ENCODE peak calls at places on chromosomes 12 and 14, in five cellular contexts. H is HepG2, P is A549, T is K562, F is endothelial cell of umbilical vein. I is an unnamed sample.

GRCh38 chr14:73723799-73724621 is 9.8 kb upstream of the PNMA1 start:
- DNase-seq in T (peak), F (peak), P (peak), H (no peak), I (peak)

GRCh38 chr12:105775351-105775750 is 363.4 kb downstream of the NUAK1 start:
- DNase-seq in F (peak), H (no peak), P (no peak), T (no peak), I (no peak)

GRCh38 chr14:54766276-54767138 is 136.1 kb downstream of the GCH1 start:
- DNase-seq in P (no peak), H (no peak), F (peak), T (no peak), I (no peak)

GRCh38 chr14:32077081-32078029 is at the start of gene ARHGAP5:
- DNase-seq in F (peak), P (no peak), H (peak), T (no peak), I (peak)

GRCh38 chr12:12810507-12811143 is 2.5 kb upstream of the DDX47 start:
- DNase-seq in P (no peak), H (no peak), F (no peak), T (no peak), I (no peak)

GRCh38 chr12:24111591-24111990 is 162.1 kb upstream of the SOX5 start:
- DNase-seq in P (no peak), T (no peak), F (peak), H (no peak), I (no peak)

GRCh38 chr12:88298014-88298682 is 156.0 kb downstream of the TMTC3 start:
- DNase-seq in P (no peak), T (no peak), F (peak), H (no peak), I (no peak)

GRCh38 chr12:56957229-56958052 is at the start of gene RDH16:
- DNase-seq in T (peak), P (no peak), F (no peak), H (no peak), I (no peak)

GRCh38 chr12:76123301-76124212 is 39.1 kb upstream of the NAP1L1 start:
- DNase-seq in H (no peak), P (no peak), T (no peak), F (peak), I (no peak)

GRCh38 chr12:131287938-131288797 is 334.5 kb downstream of the ADGRD1 start:
- DNase-seq in H (no peak), P (no peak), F (no peak), T (no peak), I (no peak)

GRCh38 chr14:62885451-62885850 is 159.8 kb downstream of the KCNH5 start:
- DNase-seq in H (no peak), T (no peak), P (no peak), F (no peak), I (no peak)

GRCh38 chr12:31833541-31833840 is 104.7 kb upstream of the AMN1 start:
- DNase-seq in P (no peak), T (no peak), F (no peak), H (no peak), I (no peak)

GRCh38 chr12:47556219-47556618 is 149.6 kb downstream of the RPAP3 start:
- DNase-seq in P (no peak), F (no peak), H (no peak), T (no peak), I (no peak)

GRCh38 chr12:108516511-108517275 is 1.6 kb downstream of the FICD start:
- DNase-seq in F (peak), P (no peak), H (no peak), T (no peak), I (peak)

GRCh38 chr12:91562476-91562875 is 379.9 kb upstream of the DCN start:
- DNase-seq in F (no peak), T (no peak), H (no peak), P (no peak), I (no peak)

GRCh38 chr12:121135320-121135719 is 2.6 kb downstream of the P2RX7 start:
- DNase-seq in T (no peak), H (no peak), P (no peak), F (no peak), I (no peak)

GRCh38 chr12:121130866-121131373 is 1.8 kb upstream of the P2RX7 start:
- DNase-seq in F (no peak), T (no peak), P (no peak), H (no peak), I (no peak)

GRCh38 chr12:121132601-121133481 is at the start of gene P2RX7:
- DNase-seq in T (no peak), H (no peak), P (peak), F (peak), I (peak)

GRCh38 chr12:121131941-121132341 is 735 bp upstream of the P2RX7 start:
- DNase-seq in T (no peak), P (no peak), F (no peak), H (no peak), I (no peak)

DNA sequence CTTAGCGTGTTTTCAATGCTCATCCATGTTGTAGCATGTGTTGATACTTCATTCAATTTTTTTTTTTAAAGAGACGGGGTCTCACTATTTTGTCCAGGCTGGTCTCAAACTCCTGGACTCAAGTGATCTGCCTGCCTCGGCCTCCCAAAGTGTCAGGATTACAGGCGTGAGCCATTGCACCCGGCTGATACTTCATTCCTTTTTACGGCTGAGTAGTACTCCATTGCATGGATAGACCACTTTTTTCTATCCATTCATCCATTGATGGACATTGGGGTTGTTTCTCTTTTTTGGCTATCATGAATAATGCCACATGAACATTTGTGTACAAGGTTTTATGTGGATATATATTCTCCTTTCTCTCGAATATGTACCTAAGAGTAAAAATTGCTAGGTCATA is 1.2 kb downstream of the P2RX7 start:
- DNase-seq in H (no peak), F (no peak), P (no peak), T (no peak), I (no peak)
- H3K4me3 ChIP-seq in H (no peak), F (no peak), P (no peak), T (no peak), I (peak)

DNA sequence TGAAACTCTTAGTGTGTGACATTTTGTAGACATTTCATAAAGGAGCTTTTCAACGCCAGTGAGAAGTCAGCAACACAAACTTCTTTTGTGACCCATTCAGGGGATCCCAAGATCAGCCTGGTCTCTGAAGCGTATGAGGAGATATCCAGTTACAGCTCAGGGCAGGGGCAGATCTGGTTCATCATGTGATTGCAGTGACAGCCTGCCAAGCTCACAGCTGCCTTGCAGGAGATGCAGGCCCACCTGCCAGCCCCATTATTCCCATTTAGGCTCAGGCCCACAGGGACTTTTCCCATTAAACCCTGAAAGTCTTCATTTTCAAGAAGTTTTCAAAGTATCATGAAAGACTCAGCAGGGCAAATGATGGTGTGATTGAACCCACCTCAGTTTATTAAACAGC is 38.3 kb downstream of the SRGAP1 start:
- DNase-seq in H (no peak), T (no peak), F (no peak), P (no peak), I (no peak)
- TF ChIP-seq MAX in H (no peak), T (no peak), F (no peak), P (no peak), I (no peak)

GRCh38 chr14:60106341-60106740 is 14.6 kb downstream of the PCNX4 start:
- DNase-seq in F (no peak), P (no peak), H (no peak), T (no peak), I (no peak)
- TF ChIP-seq MYC in F (no peak), P (no peak), H (no peak), T (no peak), I (no peak)

GRCh38 chr14:100239840-100240724 is 1.1 kb downstream of the YY1 start:
- DNase-seq in P (peak), H (peak), F (peak), T (peak), I (peak)
- H3K4me3 ChIP-seq in P (peak), H (peak), F (peak), T (peak), I (peak)

DNA sequence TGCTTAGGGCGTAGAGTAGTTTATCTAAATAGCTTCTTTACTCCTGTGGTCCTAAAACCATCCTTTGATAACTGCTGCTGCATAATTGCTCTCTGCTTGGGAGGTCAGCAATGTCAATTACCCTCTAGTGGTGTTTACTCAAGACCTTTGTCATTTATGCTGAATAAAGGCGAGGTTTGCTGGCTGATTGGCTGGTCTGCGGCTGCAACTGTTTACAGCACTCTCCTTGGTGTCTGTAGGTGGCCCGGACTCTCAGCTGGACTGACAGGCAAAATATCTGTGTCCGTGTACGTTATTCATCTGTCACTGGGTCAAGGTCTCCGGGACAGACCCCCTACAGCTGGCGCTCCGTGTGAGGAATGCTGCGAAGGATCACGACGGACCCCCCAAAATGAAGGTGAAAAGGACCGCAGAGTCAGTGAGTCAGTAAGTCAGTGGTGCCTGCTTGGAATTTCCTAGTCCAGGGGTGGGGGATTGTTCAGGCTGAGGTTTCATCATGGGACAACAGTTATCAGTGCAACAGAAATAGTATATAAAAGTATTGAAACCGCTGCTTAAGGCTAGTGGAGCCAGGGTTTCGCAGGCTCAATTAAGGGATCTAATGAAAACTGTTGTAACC is 253.3 kb upstream of the DIO2 start:
- DNase-seq in H (no peak), P (no peak), F (no peak), T (no peak), I (no peak)
- TF ChIP-seq MAX in H (no peak), P (no peak), F (no peak), T (no peak), I (no peak)

DNA sequence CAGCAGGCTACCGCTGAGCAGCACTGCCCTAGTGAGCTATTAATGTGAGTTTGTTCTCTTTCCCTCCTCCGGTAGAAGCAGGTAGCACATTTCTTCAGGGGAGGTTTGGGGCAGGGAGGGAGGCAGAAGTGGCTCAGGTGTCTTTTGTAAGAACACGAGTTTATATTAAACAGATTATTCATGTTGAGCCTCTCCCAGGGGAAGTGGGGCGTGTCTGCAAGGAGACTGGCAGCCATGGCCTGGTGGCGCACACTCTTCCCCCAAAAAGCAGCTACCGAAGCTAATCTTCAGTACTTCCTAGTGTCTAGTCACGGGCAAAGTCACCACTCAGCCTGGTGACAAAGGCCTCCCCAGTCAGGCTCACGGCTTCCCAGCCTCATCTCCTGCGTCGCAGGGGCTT is 53.3 kb downstream of the PRIMA1 start:
- DNase-seq in P (no peak), T (no peak), F (no peak), H (no peak), I (no peak)
- TF ChIP-seq MYC in P (no peak), T (no peak), F (no peak), H (no peak), I (no peak)

I was measured in NB4.